ENCODE peak calls at places on chromosomes 12 and 14, in nine cellular contexts. T, B, Y, F, U, J, E, W and A are unnamed samples.

GRCh38 chr12:71708658-71709057 is 22.8 kb downstream of the TMEM19 start:
- ATAC-seq in T (no peak), B (no peak), Y (no peak), F (no peak), U (no peak), J (no peak), E (no peak), W (no peak), A (no peak)

GRCh38 chr12:116026768-116027550 is 250.5 kb downstream of the MED13L start:
- ATAC-seq in T (no peak), B (no peak), Y (no peak), F (no peak), U (no peak), J (no peak), E (no peak), W (no peak), A (no peak)

GRCh38 chr12:32917094-32917611 is 20.6 kb upstream of the PKP2 start:
- ATAC-seq in T (no peak), B (peak; percentile 80), Y (no peak), F (no peak), U (no peak), J (no peak), E (peak; percentile 44), W (no peak), A (no peak)

GRCh38 chr12:51028126-51028810 is 2.1 kb upstream of the SLC11A2 start:
- ATAC-seq in T (no peak), B (no peak), Y (no peak), F (no peak), U (no peak), J (no peak), E (no peak), W (no peak), A (no peak)

GRCh38 chr14:22097072-22097471 is 423.5 kb upstream of the OR4E1 start:
- ATAC-seq in T (no peak), B (peak; percentile 75), Y (no peak), F (no peak), U (no peak), J (no peak), E (no peak), W (no peak), A (peak; percentile 83)

GRCh38 chr14:31576949-31577348 is 15.7 kb downstream of the NUBPL start:
- ATAC-seq in T (no peak), B (no peak), Y (no peak), F (no peak), U (no peak), J (no peak), E (no peak), W (no peak), A (no peak)

GRCh38 chr12:90995041-90995440 is 9.7 kb downstream of the EPYC start:
- ATAC-seq in T (no peak), B (no peak), Y (no peak), F (no peak), U (no peak), J (no peak), E (peak; percentile 32), W (no peak), A (no peak)

GRCh38 chr14:61329478-61330051 is 8.2 kb downstream of the PRKCH start:
- ATAC-seq in T (no peak), B (peak; percentile 73), Y (no peak), F (no peak), U (peak; percentile 36), J (no peak), E (no peak), W (no peak), A (no peak)

GRCh38 chr14:43790681-43791080 is 716.4 kb downstream of the FSCB start:
- ATAC-seq in T (no peak), B (no peak), Y (no peak), F (no peak), U (no peak), J (no peak), E (no peak), W (no peak), A (no peak)

GRCh38 chr12:27900920-27901879 is 71.3 kb downstream of the PTHLH start:
- ATAC-seq in T (no peak), B (no peak), Y (no peak), F (no peak), U (no peak), J (no peak), E (no peak), W (no peak), A (no peak)

GRCh38 chr12:103012884-103013283 is 55.4 kb downstream of the ASCL1 start:
- ATAC-seq in T (no peak), B (no peak), Y (no peak), F (no peak), U (no peak), J (no peak), E (no peak), W (no peak), A (no peak)
- H3K4me3 ChIP-seq in T (no peak overlapping the region), B (no peak overlapping the region), Y (no peak overlapping the region), F (no peak overlapping the region), U (no peak overlapping the region), J (no peak overlapping the region), E (no peak overlapping the region), W (no peak overlapping the region), A (no peak overlapping the region)

GRCh38 chr14:70881549-70882174 is 25.6 kb upstream of the PCNX1 start:
- ATAC-seq in T (no peak), B (peak; percentile 58), Y (no peak), F (no peak), U (peak; percentile 24), J (no peak), E (no peak), W (no peak), A (no peak)
- H3K4me3 ChIP-seq in T (no peak overlapping the region), B (no peak overlapping the region), Y (no peak overlapping the region), F (no peak overlapping the region), U (no peak overlapping the region), J (no peak overlapping the region), E (no peak overlapping the region), W (no peak overlapping the region), A (no peak overlapping the region)

GRCh38 chr14:21038416-21039058 is 3.6 kb upstream of the RNASE7 start:
- ATAC-seq in T (peak; percentile 23), B (no peak), Y (no peak), F (peak; percentile 46), U (no peak), J (peak; percentile 4), E (peak; percentile 1), W (peak; percentile 46), A (peak; percentile 60)
- H3K4me3 ChIP-seq in T (no peak overlapping the region), B (no peak overlapping the region), Y (no peak overlapping the region), F (peak overlapping the region; percentile 6), U (no peak overlapping the region), J (no peak overlapping the region), E (no peak overlapping the region), W (peak overlapping the region; percentile 13), A (no peak overlapping the region)

DNA sequence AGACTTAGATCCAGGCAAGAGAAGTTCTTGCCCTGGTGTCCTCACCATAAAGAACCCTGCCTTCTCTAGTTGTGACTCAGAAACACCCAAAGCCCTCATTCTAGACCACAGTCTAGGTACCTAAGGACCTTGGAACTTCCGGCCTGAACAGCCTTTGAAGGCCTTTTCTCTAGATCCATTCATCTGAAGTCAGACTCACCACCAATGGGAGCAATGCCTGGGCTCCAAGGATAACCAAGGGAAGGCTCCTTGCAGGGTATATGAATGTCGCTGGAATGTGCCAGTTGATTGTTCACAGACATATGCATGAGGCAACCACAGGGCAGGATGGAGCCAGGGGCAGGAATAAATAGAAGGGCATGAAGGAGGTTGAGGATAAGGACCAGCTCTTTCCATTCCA is 86.3 kb downstream of the PLCZ1 start:
- ATAC-seq in T (no peak), B (no peak), Y (no peak), F (no peak), U (no peak), J (no peak), E (no peak), W (no peak), A (no peak)
- H3K4me3 ChIP-seq in T (no peak overlapping the region), B (no peak overlapping the region), Y (no peak overlapping the region), F (no peak overlapping the region), U (no peak overlapping the region), J (no peak overlapping the region), E (no peak overlapping the region), W (no peak overlapping the region), A (no peak overlapping the region)

GRCh38 chr14:58395815-58396626 is at the start of gene TOMM20L:
- ATAC-seq in T (peak; percentile 93), B (peak; percentile 98), Y (peak; percentile 93), F (peak; percentile 89), U (peak; percentile 92), J (peak; percentile 91), E (peak; percentile 93), W (peak; percentile 95), A (peak; percentile 95)
- H3K4me3 ChIP-seq in T (peak within 1 kb of the TSS; percentile 77), B (no peak within 1 kb of the TSS), Y (peak within 1 kb of the TSS; percentile 39), F (peak within 1 kb of the TSS; percentile 57), U (peak within 1 kb of the TSS; percentile 33), J (peak within 1 kb of the TSS; percentile 27), E (peak within 1 kb of the TSS; percentile 57), W (peak within 1 kb of the TSS; percentile 67), A (peak within 1 kb of the TSS; percentile 74)

GRCh38 chr14:102821252-102821651 is 44.0 kb downstream of the TRAF3 start:
- ATAC-seq in T (no peak), B (no peak), Y (no peak), F (no peak), U (no peak), J (no peak), E (no peak), W (no peak), A (no peak)

GRCh38 chr14:102819790-102820330 is 42.6 kb downstream of the TRAF3 start:
- ATAC-seq in T (no peak), B (no peak), Y (no peak), F (no peak), U (peak; percentile 24), J (no peak), E (no peak), W (no peak), A (no peak)

GRCh38 chr14:102817942-102818940 is 41.0 kb downstream of the TRAF3 start:
- ATAC-seq in T (no peak), B (no peak), Y (no peak), F (no peak), U (no peak), J (no peak), E (peak; percentile 58), W (no peak), A (peak; percentile 19)

GRCh38 chr14:102817318-102817717 is 40.1 kb downstream of the TRAF3 start:
- ATAC-seq in T (no peak), B (peak; percentile 12), Y (no peak), F (no peak), U (no peak), J (no peak), E (no peak), W (no peak), A (no peak)

DNA sequence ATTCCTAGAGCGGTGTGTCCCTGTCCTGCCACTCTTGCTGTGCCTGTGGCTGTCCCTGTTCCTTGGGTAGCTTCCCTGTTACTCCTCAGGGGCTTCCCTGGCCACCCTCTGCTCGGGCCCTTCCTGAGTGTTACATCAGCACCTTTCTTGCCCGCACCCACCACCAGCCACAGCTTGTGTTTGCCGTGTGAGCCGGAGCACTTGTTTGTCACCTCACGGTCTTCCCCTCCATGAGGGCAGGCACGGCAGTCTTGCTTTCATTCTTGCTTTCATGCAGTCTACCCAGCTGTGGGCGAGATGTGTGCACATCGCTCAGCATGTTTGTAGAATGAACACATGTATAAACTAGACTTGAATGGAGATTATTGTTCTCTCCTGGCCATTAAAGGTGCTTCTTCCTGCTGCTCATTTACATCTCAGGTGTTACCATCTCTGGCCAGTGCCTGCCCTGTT is 42.0 kb downstream of the TRAF3 start:
- ATAC-seq in T (no peak), B (no peak), Y (no peak), F (no peak), U (peak; percentile 78), J (peak; percentile 64), E (peak; percentile 71), W (no peak), A (no peak)
- H3K4me3 ChIP-seq in T (no peak overlapping the region), B (no peak overlapping the region), Y (no peak overlapping the region), F (no peak overlapping the region), U (peak overlapping the region; percentile 34), J (no peak overlapping the region), E (no peak overlapping the region), W (no peak overlapping the region), A (no peak overlapping the region)